ENCODE peak calls at places on chromosomes 4 and X, in four cellular contexts. N, C, A and X are unnamed samples.

GRCh38 chr4:125461676-125462363 is 147.1 kb downstream of the FAT4 start:
- DNase-seq in N (no peak), C (no peak), A (no peak), X (no peak)

GRCh38 chr4:106551724-106552123 is 183.1 kb upstream of the GIMD1 start:
- DNase-seq in N (no peak), C (no peak), A (no peak), X (no peak)

GRCh38 chrX:16797358-16797757 is 11.1 kb downstream of the TXLNG start:
- DNase-seq in N (no peak), C (no peak), A (no peak), X (no peak)

GRCh38 chr4:20313237-20314030 is 61.7 kb downstream of the SLIT2 start:
- DNase-seq in N (no peak), C (peak; percentile 29), A (no peak), X (no peak)

GRCh38 chr4:37157403-37158167 is 87.0 kb upstream of the NWD2 start:
- DNase-seq in N (no peak), C (no peak), A (no peak), X (no peak)

GRCh38 chrX:35090801-35091200 is 148.2 kb downstream of the FAM47B start:
- DNase-seq in N (no peak), C (no peak), A (no peak), X (no peak)

GRCh38 chr4:52052475-52052780 is 1.3 kb downstream of the SPATA18 start:
- DNase-seq in N (no peak), C (no peak), A (no peak), X (no peak)

GRCh38 chr4:7194251-7195137 is 2.2 kb downstream of the SORCS2 start:
- DNase-seq in N (no peak), C (no peak), A (peak; percentile 79), X (peak; percentile 85)

GRCh38 chrX:139204903-139205667 is 325.5 kb upstream of the F9 start:
- DNase-seq in N (no peak), C (no peak), A (no peak), X (no peak)

GRCh38 chr4:176856421-176856820 is 63.7 kb upstream of the VEGFC start:
- DNase-seq in N (no peak), C (no peak), A (no peak), X (no peak)

GRCh38 chrX:108001218-108001814 is 19.1 kb upstream of the TEX13B start:
- DNase-seq in N (no peak), C (no peak), A (no peak), X (no peak)

GRCh38 chr4:37891221-37892159 is 606 bp downstream of the TBC1D1 start:
- DNase-seq in N (peak; percentile 34), C (peak; percentile 24), A (no peak), X (no peak)

GRCh38 chr4:75514949-75515612 is 808 bp downstream of the THAP6 start:
- DNase-seq in N (no peak), C (no peak), A (no peak), X (no peak)

GRCh38 chr4:13902141-13902540 is 274.6 kb upstream of the BOD1L1 start:
- DNase-seq in N (no peak), C (no peak), A (no peak), X (no peak)

GRCh38 chr4:131441004-131441688 is 1707.9 kb upstream of the PCDH10 start:
- DNase-seq in N (no peak), C (no peak), A (no peak), X (no peak)

GRCh38 chrX:12973561-12974216 is 1.2 kb upstream of the TMSB4X start:
- DNase-seq in N (no peak), C (no peak), A (peak; percentile 38), X (no peak)

GRCh38 chr4:125198916-125199315 is 115.8 kb upstream of the FAT4 start:
- DNase-seq in N (no peak), C (no peak), A (no peak), X (no peak)

GRCh38 chr4:1843852-1844251 is 12.1 kb downstream of the LETM1 start:
- DNase-seq in N (no peak), C (no peak), A (no peak), X (no peak)

GRCh38 chrX:33211356-33212254 is at the start of gene DMD:
- DNase-seq in N (no peak), C (no peak), A (peak; percentile 48), X (no peak)

GRCh38 chr4:6727943-6728250 is 11.9 kb downstream of the BLOC1S4 start:
- DNase-seq in N (no peak), C (no peak), A (no peak), X (no peak)

GRCh38 chrX:21354725-21355124 is 19.5 kb upstream of the CNKSR2 start:
- DNase-seq in N (no peak), C (no peak), A (no peak), X (no peak)

GRCh38 chr4:19224820-19225219 is 1026.9 kb upstream of the SLIT2 start:
- DNase-seq in N (no peak), C (no peak), A (no peak), X (no peak)

GRCh38 chrX:153816821-153817220 is 13.5 kb downstream of the PDZD4 start:
- DNase-seq in N (no peak), C (no peak), A (no peak), X (no peak)

GRCh38 chrX:16870861-16871584 is 861 bp upstream of the RBBP7 start:
- DNase-seq in N (no peak), C (peak; percentile 5), A (no peak), X (no peak)

GRCh38 chrX:25976683-25977310 is 161.3 kb upstream of the MAGEB18 start:
- DNase-seq in N (no peak), C (no peak), A (no peak), X (no peak)

GRCh38 chr4:13919021-13919441 is 291.5 kb upstream of the BOD1L1 start:
- DNase-seq in N (no peak), C (no peak), A (no peak), X (no peak)

GRCh38 chrX:118530537-118530936 is 34.9 kb downstream of the DOCK11 start:
- DNase-seq in N (no peak), C (no peak), A (no peak), X (no peak)

GRCh38 chr4:150244600-150244999 is 166.4 kb downstream of the DCLK2 start:
- DNase-seq in N (no peak), C (no peak), A (no peak), X (no peak)

GRCh38 chr4:81052119-81053068 is 21.9 kb downstream of the BMP3 start:
- DNase-seq in N (no peak), C (peak; percentile 84), A (peak; percentile 65), X (no peak)

GRCh38 chr4:8303485-8304281 is 34.1 kb downstream of the HTRA3 start:
- DNase-seq in N (no peak), C (no peak), A (no peak), X (no peak)

GRCh38 chrX:69125094-69125493 is 40.2 kb downstream of the PJA1 start:
- DNase-seq in N (no peak), C (no peak), A (no peak), X (no peak)

GRCh38 chrX:84161641-84162040 is 26.4 kb downstream of the RPS6KA6 start:
- DNase-seq in N (no peak), C (no peak), A (no peak), X (no peak)

GRCh38 chrX:73851014-73852009 is 288.3 kb downstream of the CHIC1 start:
- DNase-seq in N (peak; percentile 76), C (no peak), A (peak; percentile 87), X (peak; percentile 99)

GRCh38 chr4:8365951-8366350 is 74.6 kb downstream of the ACOX3 start:
- DNase-seq in N (no peak), C (no peak), A (no peak), X (no peak)

GRCh38 chr4:144778364-144778763 is 132.4 kb downstream of the HHIP start:
- DNase-seq in N (no peak), C (no peak), A (no peak), X (no peak)

GRCh38 chr4:114040319-114041116 is 61.1 kb upstream of the ARSJ start:
- DNase-seq in N (no peak), C (no peak), A (no peak), X (no peak)

GRCh38 chr4:93182722-93183121 is 645.8 kb upstream of the ATOH1 start:
- DNase-seq in N (no peak), C (no peak), A (no peak), X (no peak)

GRCh38 chrX:39618178-39618577 is 479.6 kb downstream of the BCOR start:
- DNase-seq in N (no peak), C (no peak), A (no peak), X (no peak)

GRCh38 chr4:169096221-169096620 is 86.2 kb upstream of the CBR4 start:
- DNase-seq in N (no peak), C (no peak), A (no peak), X (no peak)

DNA sequence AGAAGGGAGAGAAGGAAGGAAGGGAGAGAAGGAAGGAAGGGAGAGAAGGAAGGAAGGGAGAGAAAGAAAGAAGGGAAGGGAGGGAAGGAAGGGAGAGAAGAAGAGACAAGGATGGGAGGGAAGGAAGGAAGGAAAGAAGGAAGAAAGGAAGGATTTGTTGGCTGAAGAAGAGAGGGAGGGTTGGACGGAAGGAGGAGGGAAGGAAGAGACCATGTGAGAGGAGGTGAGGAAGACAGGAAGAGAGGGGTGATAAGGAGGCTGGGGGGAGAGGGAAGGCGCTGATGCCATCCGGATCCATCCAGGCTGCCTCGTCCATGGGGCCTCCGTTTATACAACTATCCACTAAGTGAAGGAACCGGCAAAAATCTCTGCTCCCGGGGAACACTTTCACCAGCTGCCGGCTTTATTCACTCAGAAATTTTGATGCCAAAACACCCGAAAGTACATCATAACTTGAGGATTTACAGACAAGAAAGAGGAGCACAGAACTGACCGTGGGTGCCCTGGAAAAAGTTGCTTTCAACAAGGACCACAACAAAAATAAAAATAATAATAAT is 14.9 kb downstream of the DHRSX start:
- DNase-seq in N (no peak), C (no peak), A (no peak), X (no peak)
- H3K27ac ChIP-seq in N (no peak overlapping the region), C (no peak overlapping the region), A (peak overlapping the region; percentile 33), X (peak overlapping the region; percentile 71)

DNA sequence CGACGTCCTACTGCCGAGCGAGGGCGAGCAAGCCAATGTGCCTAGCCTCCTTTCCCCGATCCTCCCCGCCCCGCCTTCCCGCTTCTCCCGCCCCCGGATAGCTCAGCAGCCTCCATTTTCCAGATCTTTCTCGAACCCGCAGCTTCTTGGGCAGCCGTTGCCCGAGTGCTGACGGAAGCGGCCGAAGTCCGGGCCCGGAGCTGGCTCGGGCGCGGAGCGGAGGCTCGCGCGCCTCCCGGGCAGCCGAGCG is 172 bp upstream of the HSPA4L start:
- DNase-seq in N (no peak), C (peak; percentile 75), A (peak; percentile 80), X (no peak)
- H3K27ac ChIP-seq in N (no peak overlapping the region), C (no peak overlapping the region), A (peak overlapping the region; percentile 35), X (peak overlapping the region; percentile 80)

DNA sequence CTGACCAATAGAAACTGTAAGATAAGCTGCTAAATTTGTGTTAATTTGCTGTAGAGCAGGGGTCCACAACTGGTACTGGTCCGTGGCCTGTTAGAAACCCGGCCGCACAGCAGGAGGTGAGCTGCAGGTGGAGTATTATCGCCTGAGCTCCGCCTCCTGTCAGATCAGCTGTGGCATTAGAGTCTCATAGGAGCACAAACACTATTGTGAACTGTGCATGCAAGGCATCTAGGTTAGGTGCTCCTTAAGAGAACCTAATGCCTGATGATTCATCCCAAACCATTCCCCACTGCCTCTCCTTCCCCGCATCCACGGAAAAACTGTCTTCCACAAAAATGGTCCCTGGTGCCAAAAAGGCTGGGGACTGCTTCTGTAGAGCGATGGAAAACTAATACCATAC is 19.7 kb downstream of the FBXW7 start:
- DNase-seq in N (no peak), C (no peak), A (no peak), X (no peak)
- H3K27ac ChIP-seq in N (no peak overlapping the region), C (no peak overlapping the region), A (no peak overlapping the region), X (no peak overlapping the region)

DNA sequence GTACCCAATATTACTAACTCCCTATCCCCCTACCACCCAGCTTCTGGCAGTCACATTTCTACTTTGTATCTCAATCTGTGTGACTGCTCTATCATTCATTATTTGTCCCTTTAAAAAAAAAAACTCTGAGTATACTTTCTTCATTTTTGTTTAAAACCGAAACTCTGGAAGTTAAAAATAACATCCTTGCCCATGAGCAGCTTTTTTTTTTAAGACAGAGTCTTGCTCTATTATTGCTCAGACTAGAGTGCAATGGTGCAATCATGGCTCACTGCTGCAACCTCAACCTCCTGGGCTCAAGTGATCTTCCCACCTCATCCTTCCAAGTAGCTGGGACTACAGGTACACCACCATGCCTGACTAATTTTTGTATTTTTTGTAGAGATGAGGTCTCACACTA is 15.8 kb downstream of the UBE2K start:
- DNase-seq in N (no peak), C (no peak), A (no peak), X (no peak)
- H3K27ac ChIP-seq in N (no peak overlapping the region), C (no peak overlapping the region), A (no peak overlapping the region), X (no peak overlapping the region)